ENCODE peak calls at places on chromosomes 13 and 19, in nine cellular contexts. Y, A, O, K, V, S, F, I and Z are unnamed samples.

GRCh38 chr19:16095071-16095571 is 16.6 kb upstream of the RAB8A start:
- DNase-seq in Y (no peak), A (no peak), O (no peak), K (no peak), V (no peak), S (no peak), F (no peak), I (peak), Z (no peak)

GRCh38 chr19:2252481-2253105 is 3.5 kb downstream of the AMH start:
- DNase-seq in Y (no peak), A (no peak), O (no peak), K (no peak), V (peak), S (no peak), F (no peak), I (no peak), Z (no peak)

GRCh38 chr13:25686831-25687495 is 315.2 kb downstream of the ATP8A2 start:
- DNase-seq in Y (no peak), A (no peak), O (no peak), K (no peak), V (no peak), S (no peak), F (no peak), I (no peak), Z (no peak)

GRCh38 chr19:17910776-17911360 is 21.9 kb upstream of the CCDC124 start:
- DNase-seq in Y (no peak), A (no peak), O (no peak), K (no peak), V (no peak), S (no peak), F (no peak), I (no peak), Z (no peak)

GRCh38 chr13:48235100-48235813 is 2.3 kb downstream of the ITM2B start:
- DNase-seq in Y (no peak), A (no peak), O (peak), K (peak), V (no peak), S (peak), F (no peak), I (peak), Z (no peak)

GRCh38 chr13:44934724-44935123 is 54.5 kb downstream of the NUFIP1 start:
- DNase-seq in Y (no peak), A (peak), O (no peak), K (peak), V (no peak), S (no peak), F (no peak), I (peak), Z (no peak)

GRCh38 chr13:34943675-34944634 is 1.9 kb downstream of the NBEA start:
- DNase-seq in Y (no peak), A (no peak), O (no peak), K (no peak), V (no peak), S (peak), F (no peak), I (peak), Z (no peak)

GRCh38 chr13:65336106-65336603 is 1894.0 kb downstream of the PCDH9 start:
- DNase-seq in Y (no peak), A (no peak), O (no peak), K (no peak), V (peak), S (no peak), F (no peak), I (no peak), Z (no peak)

GRCh38 chr19:47247308-47247990 is 8.9 kb upstream of the CCDC9 start:
- DNase-seq in Y (peak), A (no peak), O (peak), K (peak), V (peak), S (peak), F (peak), I (peak), Z (peak)

GRCh38 chr19:46783670-46784069 is 4.7 kb downstream of the SLC1A5 start:
- DNase-seq in Y (no peak), A (no peak), O (no peak), K (no peak), V (no peak), S (peak), F (no peak), I (no peak), Z (no peak)

GRCh38 chr13:99270503-99270902 is 12.3 kb upstream of the GPR18 start:
- DNase-seq in Y (no peak), A (no peak), O (no peak), K (no peak), V (no peak), S (no peak), F (no peak), I (no peak), Z (no peak)

GRCh38 chr13:27131202-27131623 is 40.4 kb downstream of the USP12 start:
- DNase-seq in Y (no peak), A (peak), O (no peak), K (peak), V (no peak), S (peak), F (peak), I (peak), Z (peak)

GRCh38 chr19:21505459-21506393 is at the start of gene ZNF429:
- DNase-seq in Y (peak), A (peak), O (peak), K (peak), V (peak), S (peak), F (peak), I (peak), Z (peak)

GRCh38 chr13:69474286-69474685 is 633.3 kb upstream of the ATXN8OS start:
- DNase-seq in Y (no peak), A (peak), O (no peak), K (peak), V (no peak), S (no peak), F (no peak), I (no peak), Z (no peak)

GRCh38 chr19:18452386-18452785 is 14.5 kb upstream of the ISYNA1 start:
- DNase-seq in Y (no peak), A (no peak), O (no peak), K (no peak), V (no peak), S (no peak), F (no peak), I (peak), Z (no peak)

GRCh38 chr19:40331052-40331451 is 17.1 kb downstream of the C19orf47 start:
- DNase-seq in Y (no peak), A (peak), O (no peak), K (no peak), V (no peak), S (no peak), F (no peak), I (no peak), Z (no peak)

GRCh38 chr13:20127563-20128458 is 33.0 kb downstream of the GJA3 start:
- DNase-seq in Y (no peak), A (no peak), O (peak), K (peak), V (peak), S (peak), F (no peak), I (peak), Z (peak)

GRCh38 chr13:114011226-114011625 is 37.4 kb upstream of the C13orf46 start:
- DNase-seq in Y (no peak), A (no peak), O (no peak), K (no peak), V (peak), S (no peak), F (no peak), I (no peak), Z (no peak)

GRCh38 chr13:30818323-30818960 is 83.1 kb downstream of the ALOX5AP start:
- DNase-seq in Y (peak), A (peak), O (no peak), K (peak), V (no peak), S (no peak), F (no peak), I (peak), Z (no peak)

GRCh38 chr19:54523403-54523802 is 20.8 kb downstream of the LAIR2 start:
- DNase-seq in Y (peak), A (peak), O (no peak), K (peak), V (no peak), S (no peak), F (no peak), I (peak), Z (no peak)

GRCh38 chr19:17090501-17091074 is 15.0 kb downstream of the MYO9B start:
- DNase-seq in Y (peak), A (no peak), O (no peak), K (peak), V (no peak), S (peak), F (no peak), I (no peak), Z (no peak)

GRCh38 chr13:41458187-41458938 is 1.0 kb downstream of the RGCC start:
- DNase-seq in Y (no peak), A (no peak), O (peak), K (peak), V (peak), S (peak), F (peak), I (peak), Z (peak)

GRCh38 chr13:113371061-113371460 is 7.1 kb upstream of the GRTP1 start:
- DNase-seq in Y (no peak), A (no peak), O (peak), K (no peak), V (no peak), S (no peak), F (no peak), I (no peak), Z (no peak)

GRCh38 chr19:16327911-16328823 is 3.5 kb downstream of the KLF2 start:
- DNase-seq in Y (no peak), A (peak), O (no peak), K (peak), V (peak), S (no peak), F (peak), I (peak), Z (peak)

GRCh38 chr13:111912453-111912866 is 154.5 kb upstream of the SOX1 start:
- DNase-seq in Y (no peak), A (no peak), O (peak), K (no peak), V (no peak), S (no peak), F (no peak), I (no peak), Z (no peak)

GRCh38 chr19:46271488-46272197 is 25.2 kb upstream of the HIF3A start:
- DNase-seq in Y (peak), A (peak), O (no peak), K (peak), V (no peak), S (no peak), F (no peak), I (peak), Z (no peak)

GRCh38 chr13:75050419-75051066 is 431.4 kb downstream of the TBC1D4 start:
- DNase-seq in Y (peak), A (no peak), O (no peak), K (peak), V (no peak), S (no peak), F (no peak), I (peak), Z (no peak)

GRCh38 chr13:29654807-29655547 is 59.5 kb upstream of the SLC7A1 start:
- DNase-seq in Y (peak), A (no peak), O (no peak), K (peak), V (no peak), S (no peak), F (no peak), I (peak), Z (no peak)

GRCh38 chr13:98521461-98521860 is 55.4 kb downstream of the STK24 start:
- DNase-seq in Y (no peak), A (no peak), O (no peak), K (no peak), V (no peak), S (no peak), F (no peak), I (no peak), Z (no peak)

GRCh38 chr19:2270157-2270571 is 11.8 kb downstream of the PEAK3 start:
- DNase-seq in Y (no peak), A (no peak), O (no peak), K (no peak), V (peak), S (no peak), F (no peak), I (peak), Z (peak)

GRCh38 chr19:58499021-58499927 is 12.5 kb downstream of the SLC27A5 start:
- DNase-seq in Y (peak), A (peak), O (peak), K (peak), V (peak), S (peak), F (peak), I (peak), Z (peak)
- TF ChIP-seq CTCF in Y (peak), A (no peak), O (peak), K (peak), V (no peak), S (no peak), F (no peak), I (peak), Z (peak)

DNA sequence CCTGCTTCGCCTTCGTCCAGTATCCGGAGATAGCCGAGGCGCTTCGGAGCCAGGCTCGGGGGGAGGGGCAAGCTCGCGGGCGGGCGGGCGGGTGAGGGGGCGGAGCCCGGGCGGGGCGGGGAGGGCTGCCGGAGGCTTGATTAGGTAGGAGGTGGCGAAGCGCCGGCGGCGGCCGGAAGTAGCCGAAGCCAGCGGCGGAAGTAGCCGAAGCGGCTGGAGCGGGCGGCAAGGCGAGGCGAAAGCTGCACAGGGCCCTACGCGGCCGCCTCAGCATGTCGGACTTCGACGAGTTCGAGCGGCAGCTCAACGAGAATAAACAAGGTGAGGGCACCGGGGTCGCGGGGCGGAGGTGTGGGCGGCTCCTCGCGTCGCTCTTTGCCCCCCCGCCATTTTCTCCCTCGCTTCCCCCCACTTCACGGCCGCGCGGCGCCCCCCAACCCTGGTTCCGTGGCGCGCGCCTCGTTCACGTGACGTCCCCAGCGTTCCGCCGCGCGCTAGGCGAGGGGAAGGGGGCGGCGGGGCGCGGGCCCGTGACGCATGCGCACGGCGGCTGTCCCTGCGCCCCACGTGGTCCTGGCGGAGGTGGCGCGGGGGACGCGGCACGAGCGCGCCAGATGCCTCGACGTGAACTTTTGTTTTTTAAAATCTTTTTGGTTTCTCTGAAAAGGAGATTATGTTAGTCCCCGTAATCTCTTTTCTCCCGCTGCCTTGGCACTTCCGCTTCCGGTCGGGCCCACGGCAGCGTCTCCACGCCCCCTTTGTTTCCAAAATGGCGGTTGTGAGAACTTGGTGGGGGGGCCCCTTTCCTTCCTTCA is at the start of gene U2AF2:
- DNase-seq in Y (peak), A (peak), O (peak), K (peak), V (peak), S (peak), F (peak), I (peak), Z (peak)
- TF ChIP-seq CTCF in Y (no peak), A (no peak), O (no peak), K (no peak), V (no peak), S (no peak), F (no peak), I (no peak), Z (no peak)

DNA sequence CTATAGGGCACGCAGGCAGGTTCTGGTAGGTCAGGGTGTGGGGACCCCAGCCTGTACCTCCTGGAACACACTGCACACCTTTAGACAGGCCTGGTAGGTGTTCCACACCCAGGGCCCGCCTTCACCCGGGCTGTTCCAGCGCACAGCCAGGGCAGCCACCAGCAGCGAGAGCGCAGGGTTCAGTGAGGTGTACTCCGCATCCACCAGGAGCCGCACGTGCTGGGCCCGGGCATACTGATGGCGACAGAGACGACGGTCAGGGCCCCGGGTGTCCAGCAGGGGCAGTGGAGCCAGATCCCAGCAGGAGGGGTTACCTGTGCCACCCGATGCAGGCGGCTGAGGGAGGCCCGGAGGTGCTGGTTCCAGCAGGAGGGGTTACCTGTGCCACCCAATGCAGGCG is 6.0 kb downstream of the PRODH2 start:
- DNase-seq in Y (no peak), A (no peak), O (no peak), K (no peak), V (no peak), S (no peak), F (no peak), I (no peak), Z (no peak)
- TF ChIP-seq CTCF in Y (no peak), A (no peak), O (peak), K (no peak), V (no peak), S (no peak), F (no peak), I (no peak), Z (no peak)

GRCh38 chr19:32318884-32319520 is 26.4 kb upstream of the ZNF507 start:
- DNase-seq in Y (no peak), A (peak), O (peak), K (no peak), V (no peak), S (no peak), F (no peak), I (no peak), Z (no peak)
- TF ChIP-seq CTCF in Y (peak), A (no peak), O (peak), K (no peak), V (no peak), S (no peak), F (no peak), I (no peak), Z (no peak)

DNA sequence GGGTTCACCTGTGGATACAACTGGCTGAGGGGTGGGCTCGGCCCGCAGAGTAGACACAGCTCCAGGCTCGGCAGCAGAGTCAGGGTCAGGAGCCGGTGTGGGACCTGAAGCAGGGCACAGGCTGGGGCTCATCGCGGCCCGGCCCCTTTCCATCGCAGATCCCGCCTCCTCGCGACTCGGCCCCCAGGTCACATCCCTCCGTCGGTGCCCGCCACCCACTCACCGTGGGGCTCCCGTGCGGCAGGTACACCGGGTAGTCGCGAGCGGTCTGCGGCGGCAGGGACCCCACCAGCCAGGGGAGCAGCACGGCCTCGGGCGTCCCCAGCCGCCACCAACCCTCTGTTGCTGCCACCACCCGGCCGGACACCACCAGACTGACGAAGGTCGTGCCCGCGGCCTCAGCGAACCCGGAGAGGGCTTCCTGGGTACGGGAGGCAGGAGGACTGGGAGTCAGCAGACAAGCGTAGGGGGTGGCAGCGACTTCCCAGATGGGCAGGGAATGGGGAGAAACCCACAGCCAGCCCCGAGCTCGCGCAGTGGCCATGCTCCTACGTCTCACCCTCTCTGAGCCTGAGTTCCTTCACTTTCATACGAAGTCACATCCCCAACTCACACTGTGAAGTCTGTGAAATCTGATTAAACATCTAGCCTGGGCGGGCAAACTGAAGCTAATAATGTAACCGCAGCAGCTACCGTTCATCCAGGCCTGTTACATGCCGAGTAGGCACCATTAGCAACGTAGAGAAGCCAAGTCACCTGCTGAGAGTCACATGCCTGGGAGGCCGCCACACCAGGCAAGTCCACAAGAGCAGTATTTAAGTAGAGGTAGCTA is 3.7 kb downstream of the FUZ start:
- DNase-seq in Y (no peak), A (peak), O (peak), K (peak), V (peak), S (no peak), F (peak), I (peak), Z (peak)
- TF ChIP-seq CTCF in Y (no peak), A (peak), O (peak), K (no peak), V (no peak), S (no peak), F (no peak), I (no peak), Z (no peak)